ENCODE peak calls at places on chromosome 22, in seven cellular contexts. V, F, E, S, N, R and Z are unnamed samples.

GRCh38 chr22:24358105-24358836 is 69.1 kb upstream of the ADORA2A start:
- DNase-seq in V (no peak), F (no peak), E (no peak), S (no peak), N (no peak), R (no peak), Z (no peak)

GRCh38 chr22:29269230-29269604 is 1.1 kb downstream of the EWSR1 start:
- DNase-seq in V (peak; percentile 12), F (no peak), E (no peak), S (peak; percentile 33), N (no peak), R (no peak), Z (no peak)

GRCh38 chr22:18987765-18988164 is 51.7 kb upstream of the PRODH start:
- DNase-seq in V (no peak), F (no peak), E (no peak), S (peak; percentile 48), N (no peak), R (no peak), Z (no peak)

GRCh38 chr22:24894998-24895397 is 51.5 kb downstream of the LHFPL7 start:
- DNase-seq in V (no peak), F (no peak), E (peak; percentile 34), S (peak; percentile 85), N (no peak), R (peak; percentile 82), Z (no peak)

GRCh38 chr22:35288116-35288515 is 11.6 kb upstream of the TOM1 start:
- DNase-seq in V (no peak), F (no peak), E (no peak), S (no peak), N (no peak), R (no peak), Z (no peak)

GRCh38 chr22:19169002-19169946 is 9.3 kb downstream of the SLC25A1 start:
- DNase-seq in V (no peak), F (no peak), E (no peak), S (no peak), N (no peak), R (no peak), Z (no peak)

GRCh38 chr22:29521526-29521925 is 32.0 kb downstream of the THOC5 start:
- DNase-seq in V (no peak), F (no peak), E (no peak), S (no peak), N (no peak), R (no peak), Z (no peak)

GRCh38 chr22:41177626-41178424 is 27.3 kb upstream of the L3MBTL2 start:
- DNase-seq in V (no peak), F (no peak), E (peak; percentile 25), S (no peak), N (no peak), R (no peak), Z (no peak)

GRCh38 chr22:40031766-40032470 is 37.2 kb downstream of the FAM83F start:
- DNase-seq in V (no peak), F (no peak), E (peak; percentile 56), S (no peak), N (no peak), R (no peak), Z (no peak)

GRCh38 chr22:35656284-35656752 is 8.1 kb downstream of the APOL6 start:
- DNase-seq in V (no peak), F (no peak), E (no peak), S (peak; percentile 77), N (no peak), R (no peak), Z (no peak)

DNA sequence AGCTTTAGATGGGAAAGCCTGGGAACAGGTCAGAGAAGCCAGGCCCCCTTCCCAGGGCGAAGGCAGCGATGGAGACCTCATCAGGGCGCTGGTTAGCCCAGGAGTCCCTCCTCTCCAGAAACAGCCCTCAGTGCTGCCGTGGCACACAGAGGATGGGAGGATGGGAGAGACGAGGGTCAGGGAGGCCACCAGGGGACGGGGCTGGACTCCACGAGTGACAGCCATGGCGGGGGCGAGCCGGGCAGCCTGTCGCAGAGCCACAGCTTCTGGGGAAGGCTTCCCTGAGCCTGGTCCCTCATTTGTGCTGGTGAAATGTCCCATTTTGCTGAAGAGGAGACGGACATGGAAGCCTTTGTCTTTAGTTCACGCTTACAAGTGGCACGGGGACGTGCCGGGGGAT is 1390.5 kb downstream of the TBC1D22A start:
- DNase-seq in V (no peak), F (no peak), E (no peak), S (no peak), N (no peak), R (no peak), Z (no peak)
- TF ChIP-seq CTCF in V (no peak), F (no peak), E (no peak), S (no peak), N (no peak), R (no peak), Z (no peak)

GRCh38 chr22:37179126-37179470 is 8.9 kb downstream of the C1QTNF6 start:
- DNase-seq in V (no peak), F (no peak), E (no peak), S (no peak), N (no peak), R (no peak), Z (no peak)
- TF ChIP-seq CTCF in V (no peak), F (no peak), E (no peak), S (no peak), N (no peak), R (no peak), Z (no peak)

DNA sequence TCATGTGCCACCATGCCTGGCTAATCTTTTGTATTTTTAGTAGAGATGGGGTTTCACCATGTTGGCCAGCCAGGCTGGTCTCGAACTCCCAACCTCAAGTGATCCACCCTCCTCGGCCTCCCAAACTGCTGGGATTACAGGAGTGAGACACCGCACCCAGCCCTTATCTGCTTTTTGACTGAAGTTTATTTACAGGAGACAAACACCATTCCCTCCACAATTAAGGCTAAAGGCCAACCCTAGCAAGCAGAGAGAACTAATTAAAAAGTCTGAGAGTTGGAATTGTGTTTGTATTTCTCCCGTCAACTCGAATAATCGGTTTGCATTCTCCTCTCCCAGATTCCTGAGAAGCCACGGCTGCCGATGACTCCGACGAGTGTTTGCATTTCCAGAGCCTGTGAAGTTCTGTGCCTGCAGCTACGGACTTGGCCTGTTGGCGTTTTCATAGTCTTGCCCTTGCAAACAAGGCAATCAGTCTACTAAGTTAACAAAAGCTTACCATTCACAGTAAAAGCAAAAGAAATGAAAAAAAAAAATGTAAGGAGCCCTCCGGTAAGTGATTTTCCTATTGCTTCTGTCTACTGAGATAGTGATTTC is 73.3 kb upstream of the NUP50 start:
- DNase-seq in V (no peak), F (peak; percentile 17), E (peak; percentile 21), S (no peak), N (no peak), R (no peak), Z (peak; percentile 47)
- TF ChIP-seq CTCF in V (no peak), F (peak; percentile 25), E (no peak), S (no peak), N (no peak), R (no peak), Z (peak; percentile 30)

GRCh38 chr22:37633693-37634504 is 5.6 kb upstream of the SH3BP1 start:
- DNase-seq in V (peak; percentile 86), F (peak; percentile 69), E (peak; percentile 80), S (peak; percentile 95), N (peak; percentile 61), R (peak; percentile 93), Z (peak; percentile 41)

GRCh38 chr22:37635157-37635556 is 4.3 kb upstream of the SH3BP1 start:
- DNase-seq in V (no peak), F (no peak), E (no peak), S (no peak), N (no peak), R (no peak), Z (no peak)

GRCh38 chr22:37633082-37633692 is 6.3 kb upstream of the SH3BP1 start:
- DNase-seq in V (peak; percentile 78), F (no peak), E (no peak), S (no peak), N (peak; percentile 52), R (no peak), Z (no peak)

GRCh38 chr22:37636186-37636948 is 3.1 kb upstream of the SH3BP1 start:
- DNase-seq in V (peak; percentile 68), F (no peak), E (peak; percentile 70), S (no peak), N (no peak), R (peak; percentile 80), Z (no peak)

DNA sequence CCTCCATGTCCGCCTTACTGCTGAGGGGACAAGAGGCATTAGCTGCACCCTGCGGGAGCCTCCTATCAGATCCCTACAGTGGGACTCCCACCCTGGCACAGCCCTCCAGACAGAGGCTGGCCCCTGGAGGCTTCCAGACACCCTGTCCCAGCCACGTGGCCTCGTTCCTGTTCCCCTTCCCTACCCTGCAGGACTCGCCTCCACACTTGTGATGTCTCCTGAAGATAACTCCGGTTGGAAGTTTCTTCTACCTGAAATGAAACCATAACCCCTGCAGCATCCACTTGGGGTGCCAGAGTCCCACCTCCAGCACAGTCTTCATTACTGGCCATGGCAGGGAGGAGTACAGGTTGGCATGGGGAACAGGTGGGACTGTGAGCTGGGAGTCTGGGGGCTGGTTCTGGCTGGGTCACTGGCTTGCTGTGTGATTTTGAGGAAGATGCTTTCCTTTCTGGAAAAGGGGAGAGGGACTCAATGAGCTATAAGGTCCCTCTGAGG is 4.9 kb upstream of the SH3BP1 start:
- DNase-seq in V (no peak), F (no peak), E (no peak), S (peak; percentile 75), N (no peak), R (no peak), Z (no peak)
- TF ChIP-seq CTCF in V (no peak), F (no peak), E (peak; percentile 29), S (peak; percentile 25), N (no peak), R (no peak), Z (no peak)